ENCODE peak calls at places on chromosomes 7 and 10, in eight cellular contexts. D, I, W, Z, Y, O, R and G are unnamed samples. For H3K4me1, the result is how much of the 10 kb centered on the place peaks cover.

GRCh38 chr7:155518633-155519032 is 27.7 kb downstream of the CNPY1 start:
- DNase-seq in W (no peak), R (no peak), Z (no peak), O (no peak), D (no peak), Y (no peak), I (no peak), G (no peak)

GRCh38 chr10:24453404-24453830 is 244.5 kb downstream of the KIAA1217 start:
- DNase-seq in O (no peak), Y (no peak), D (peak), W (no peak), R (no peak), Z (peak), I (no peak), G (no peak)

GRCh38 chr10:124943301-124944092 is 1.6 kb downstream of the ZRANB1 start:
- DNase-seq in D (peak), Z (peak), I (no peak), R (no peak), Y (peak), W (no peak), O (no peak), G (no peak)

GRCh38 chr10:93777092-93777491 is 19.4 kb downstream of the LGI1 start:
- DNase-seq in R (no peak), I (no peak), Z (no peak), Y (no peak), D (peak), O (no peak), W (no peak), G (no peak)

GRCh38 chr7:28677668-28678067 is 265.4 kb downstream of the CREB5 start:
- DNase-seq in Y (no peak), O (no peak), W (no peak), Z (no peak), R (no peak), D (no peak), I (no peak), G (no peak)

GRCh38 chr10:127354992-127355391 is 158.6 kb upstream of the INSYN2A start:
- DNase-seq in Y (no peak), O (no peak), R (peak), Z (no peak), I (no peak), W (no peak), D (no peak), G (no peak)

GRCh38 chr10:50415292-50415691 is 164.0 kb upstream of the ASAH2 start:
- DNase-seq in W (no peak), I (no peak), D (no peak), Y (no peak), Z (no peak), R (no peak), O (no peak), G (no peak)

GRCh38 chr7:4216016-4216415 is 466.1 kb upstream of the FOXK1 start:
- DNase-seq in W (no peak), D (no peak), Y (peak), Z (no peak), R (no peak), I (no peak), O (no peak), G (no peak)

GRCh38 chr10:14235511-14235910 is 95.2 kb downstream of the FRMD4A start:
- DNase-seq in O (no peak), D (no peak), Z (no peak), I (no peak), Y (no peak), R (no peak), W (no peak), G (no peak)

GRCh38 chr7:101094791-101095375 is 9.6 kb downstream of the TRIM56 start:
- DNase-seq in Z (peak), O (peak), I (peak), Y (no peak), D (peak), R (peak), W (no peak), G (no peak)

GRCh38 chr7:86653919-86654659 is 10.4 kb downstream of the GRM3 start:
- DNase-seq in Y (no peak), D (peak), O (no peak), I (peak), Z (peak), W (peak), R (peak), G (no peak)

GRCh38 chr10:73625004-73625883 is 16.0 kb downstream of the MYOZ1 start:
- DNase-seq in I (peak), D (peak), W (peak), O (no peak), Y (peak), R (peak), Z (peak), G (peak)

GRCh38 chr7:27091936-27092752 is 3.7 kb downstream of the HOXA1 start:
- DNase-seq in D (no peak), Z (no peak), O (no peak), W (peak), I (peak), R (no peak), Y (no peak), G (no peak)

GRCh38 chr7:12257582-12257981 is 46.5 kb downstream of the TMEM106B start:
- DNase-seq in I (no peak), R (peak), Z (peak), O (peak), W (no peak), Y (no peak), D (peak), G (peak)

GRCh38 chr7:27189560-27190283 is 4.7 kb upstream of the HOXA11 start:
- DNase-seq in D (no peak), Y (no peak), Z (no peak), O (no peak), R (no peak), W (no peak), I (peak), G (no peak)

GRCh38 chr7:19106308-19107141 is 10.9 kb downstream of the TWIST1 start:
- DNase-seq in Z (peak), D (no peak), R (no peak), O (no peak), W (peak), Y (no peak), I (peak), G (no peak)
- H3K4me1 ChIP-seq in Z (half or more), D (under half), R (under half), O (under half), W (under half), Y (under half), I (under half), G (under half)

GRCh38 chr10:96289218-96289910 is 14.9 kb upstream of the DNTT start:
- DNase-seq in I (no peak), R (peak), O (no peak), Z (no peak), W (no peak), D (no peak), Y (no peak), G (no peak)
- H3K9ac ChIP-seq in I (no peak), R (peak), O (no peak), Z (no peak), W (peak), D (no peak), Y (no peak), G (no peak)

GRCh38 chr7:69844264-69844868 is 246.1 kb downstream of the AUTS2 start:
- DNase-seq in W (no peak), Z (no peak), D (no peak), O (no peak), Y (no peak), I (no peak), R (peak), G (no peak)
- H3K4me1 ChIP-seq in W (under half), Z (under half), D (under half), O (under half), Y (under half), I (under half), R (half or more), G (under half)

DNA sequence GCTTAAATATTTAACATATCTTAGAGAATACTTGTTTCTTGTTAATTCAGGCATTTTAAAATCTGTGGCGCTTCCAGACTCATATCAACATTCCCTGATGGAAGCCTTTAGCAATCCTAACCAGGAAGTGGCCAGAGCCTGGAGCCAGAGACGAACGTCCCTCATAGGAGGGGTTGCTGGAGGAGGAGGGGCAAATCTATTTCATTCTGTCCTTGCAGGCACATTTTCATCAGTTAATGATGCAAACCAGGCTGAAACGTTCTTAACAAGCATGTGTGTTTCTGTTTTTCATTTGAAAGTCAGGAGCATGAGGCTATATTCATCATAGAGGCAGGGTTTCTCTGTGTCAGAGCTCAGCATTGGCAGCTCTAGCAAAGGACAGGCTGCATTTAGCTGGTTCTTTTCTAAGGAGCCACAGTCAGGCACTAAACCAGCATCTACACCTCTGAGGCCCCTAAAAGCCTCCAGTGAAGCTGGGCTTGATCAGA is 17.8 kb upstream of the IFIT2 start:
- DNase-seq in D (peak), R (no peak), W (no peak), Z (peak), O (peak), I (peak), Y (peak), G (no peak)
- H3K9ac ChIP-seq in D (no peak), R (no peak), W (no peak), Z (peak), O (peak), I (no peak), Y (no peak), G (no peak)

GRCh38 chr7:157856873-157857577 is 520.2 kb downstream of the DNAJB6 start:
- DNase-seq in Y (no peak), O (no peak), I (no peak), D (no peak), Z (no peak), W (no peak), R (no peak), G (no peak)
- H3K4me1 ChIP-seq in Y (under half), O (under half), I (under half), D (under half), Z (under half), W (under half), R (under half), G (under half)

GRCh38 chr7:74288034-74288881 is 949 bp upstream of the CLIP2 start:
- DNase-seq in W (no peak), I (no peak), O (no peak), D (peak), Y (no peak), R (no peak), Z (peak), G (no peak)
- H3K9ac ChIP-seq in W (no peak), I (no peak), O (no peak), D (peak), Y (no peak), R (no peak), Z (peak), G (peak)